ENCODE peak calls at places on chromosomes 13 and 19, in five cellular contexts. X is heart right ventricle; G is CD8-positive, alpha-beta T cell; M is AG04450; Y is cardiac fibroblast. N is an unnamed sample.

GRCh38 chr13:31124225-31124624 is 37.5 kb downstream of the HSPH1 start:
- DNase-seq in X (no peak), G (no peak), M (no peak), Y (no peak), N (no peak)

GRCh38 chr19:28330831-28331230 is 882.1 kb downstream of the UQCRFS1 start:
- DNase-seq in X (no peak), G (no peak), M (no peak), Y (peak; percentile 40), N (no peak)

GRCh38 chr19:42284066-42284501 is 15.0 kb downstream of the CIC start:
- DNase-seq in X (peak; percentile 86), G (peak; percentile 67), M (peak; percentile 39), Y (peak; percentile 90), N (no peak)

GRCh38 chr19:54418930-54419800 is 3.9 kb downstream of the TTYH1 start:
- DNase-seq in X (no peak), G (no peak), M (no peak), Y (no peak), N (no peak)

GRCh38 chr13:62185631-62186256 is 770.1 kb upstream of the PCDH20 start:
- DNase-seq in X (no peak), G (no peak), M (no peak), Y (no peak), N (no peak)

GRCh38 chr13:30998548-30999140 is 66.2 kb downstream of the TEX26 start:
- DNase-seq in X (no peak), G (no peak), M (peak; percentile 38), Y (peak; percentile 38), N (no peak)

GRCh38 chr19:11203194-11204075 is 6.1 kb upstream of the KANK2 start:
- DNase-seq in X (peak; percentile 81), G (no peak), M (peak; percentile 30), Y (peak; percentile 95), N (peak; percentile 35)

GRCh38 chr19:7293795-7294570 is at the start of gene INSR:
- DNase-seq in X (peak; percentile 91), G (peak; percentile 15), M (peak; percentile 47), Y (peak; percentile 94), N (peak; percentile 65)

GRCh38 chr19:1260749-1261511 is 8.2 kb upstream of the CIRBP start:
- DNase-seq in X (peak; percentile 99), G (peak; percentile 95), M (peak; percentile 93), Y (peak; percentile 98), N (peak; percentile 84)

GRCh38 chr19:1259206-1259872 is 9.8 kb upstream of the CIRBP start:
- DNase-seq in X (peak; percentile 85), G (peak; percentile 56), M (no peak), Y (peak; percentile 82), N (no peak)

GRCh38 chr19:1258707-1259205 is 10.4 kb downstream of the MIDN start:
- DNase-seq in X (no peak), G (no peak), M (no peak), Y (no peak), N (no peak)

GRCh38 chr19:1261512-1261862 is 7.6 kb upstream of the CIRBP start:
- DNase-seq in X (no peak), G (no peak), M (no peak), Y (no peak), N (no peak)

DNA sequence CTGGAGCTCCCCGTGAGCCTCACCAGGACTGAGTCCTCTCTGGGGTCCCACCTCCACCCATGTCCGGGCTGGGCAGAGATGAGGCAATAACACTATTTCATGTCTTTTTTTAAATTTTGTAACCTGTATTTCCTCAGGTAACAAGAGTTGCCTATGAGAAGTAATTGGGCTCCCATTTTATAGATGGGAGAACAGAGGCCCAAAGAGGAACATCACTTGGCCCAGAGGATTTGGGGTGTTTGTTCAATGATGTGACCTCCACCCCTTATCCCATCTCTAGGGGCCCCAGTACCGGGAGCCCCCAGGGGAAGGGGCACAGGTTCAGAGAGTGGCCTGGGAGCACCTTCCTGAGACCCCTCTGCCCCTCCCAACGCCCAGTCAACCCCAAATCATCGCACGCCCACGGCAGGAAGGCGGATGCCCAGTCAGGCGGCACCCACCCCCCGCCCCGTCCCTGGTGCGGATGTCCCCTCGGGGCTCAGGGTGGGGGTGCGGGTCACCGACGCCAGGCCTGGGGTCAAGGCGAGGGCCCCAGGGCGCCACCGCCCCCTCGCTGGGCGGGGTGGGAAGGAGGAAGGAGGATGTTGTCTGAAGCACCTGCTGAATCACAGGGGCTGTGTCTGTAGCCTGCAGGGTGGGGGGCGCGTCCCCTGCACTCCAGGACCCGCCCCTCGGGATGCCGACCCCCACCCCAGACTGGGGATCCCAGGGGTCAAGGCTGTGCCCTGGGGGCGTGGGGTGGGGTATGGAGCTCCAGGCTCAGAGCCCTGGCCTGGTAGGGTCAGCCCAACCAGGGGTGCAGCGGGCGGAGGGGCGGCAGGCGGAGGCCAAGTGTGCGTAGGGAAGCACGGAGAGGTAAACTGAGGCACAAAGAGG is 9.0 kb upstream of the CIRBP start:
- DNase-seq in X (no peak), G (no peak), M (no peak), Y (no peak), N (no peak)
- H3K4me3 ChIP-seq in X (peak overlapping the region; percentile 66), G (peak overlapping the region; percentile 59), M (peak overlapping the region; percentile 36), Y (peak overlapping the region; percentile 2), N (peak overlapping the region; percentile 27)

GRCh38 chr13:105070452-105070851 is 1465.0 kb downstream of the EFNB2 start:
- DNase-seq in X (no peak), G (no peak), M (no peak), Y (no peak), N (no peak)
- H3K4me3 ChIP-seq in X (no peak overlapping the region), G (no peak overlapping the region), M (no peak overlapping the region), Y (no peak overlapping the region), N (no peak overlapping the region)

GRCh38 chr19:30450945-30451344 is 78.8 kb downstream of the ZNF536 start:
- DNase-seq in X (peak; percentile 25), G (no peak), M (no peak), Y (no peak), N (no peak)
- H3K4me3 ChIP-seq in X (peak overlapping the region; percentile 17), G (no peak overlapping the region), M (no peak overlapping the region), Y (no peak overlapping the region), N (peak overlapping the region; percentile 24)

DNA sequence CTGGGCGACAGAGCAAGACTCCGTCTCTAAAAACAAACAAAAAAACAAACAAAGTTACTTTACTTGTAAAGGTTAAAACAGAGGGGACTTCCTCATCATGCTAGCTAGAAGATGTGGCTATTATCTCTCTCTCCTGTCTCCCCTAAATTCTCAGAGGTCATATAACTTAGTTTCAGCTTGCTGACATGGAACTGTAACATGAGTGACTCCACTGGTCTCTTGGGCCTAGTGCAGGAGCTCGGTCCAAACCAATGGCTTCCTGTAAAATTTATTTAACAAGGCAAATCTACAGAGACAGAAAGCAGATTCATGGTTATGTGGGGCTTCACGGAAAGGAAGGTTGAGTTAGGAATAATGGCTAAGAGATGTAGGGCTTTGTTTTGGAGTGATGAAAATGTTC is 9.5 kb upstream of the KASH5 start:
- DNase-seq in X (no peak), G (no peak), M (no peak), Y (no peak), N (no peak)
- H3K4me3 ChIP-seq in X (no peak overlapping the region), G (no peak overlapping the region), M (no peak overlapping the region), Y (no peak overlapping the region), N (no peak overlapping the region)

DNA sequence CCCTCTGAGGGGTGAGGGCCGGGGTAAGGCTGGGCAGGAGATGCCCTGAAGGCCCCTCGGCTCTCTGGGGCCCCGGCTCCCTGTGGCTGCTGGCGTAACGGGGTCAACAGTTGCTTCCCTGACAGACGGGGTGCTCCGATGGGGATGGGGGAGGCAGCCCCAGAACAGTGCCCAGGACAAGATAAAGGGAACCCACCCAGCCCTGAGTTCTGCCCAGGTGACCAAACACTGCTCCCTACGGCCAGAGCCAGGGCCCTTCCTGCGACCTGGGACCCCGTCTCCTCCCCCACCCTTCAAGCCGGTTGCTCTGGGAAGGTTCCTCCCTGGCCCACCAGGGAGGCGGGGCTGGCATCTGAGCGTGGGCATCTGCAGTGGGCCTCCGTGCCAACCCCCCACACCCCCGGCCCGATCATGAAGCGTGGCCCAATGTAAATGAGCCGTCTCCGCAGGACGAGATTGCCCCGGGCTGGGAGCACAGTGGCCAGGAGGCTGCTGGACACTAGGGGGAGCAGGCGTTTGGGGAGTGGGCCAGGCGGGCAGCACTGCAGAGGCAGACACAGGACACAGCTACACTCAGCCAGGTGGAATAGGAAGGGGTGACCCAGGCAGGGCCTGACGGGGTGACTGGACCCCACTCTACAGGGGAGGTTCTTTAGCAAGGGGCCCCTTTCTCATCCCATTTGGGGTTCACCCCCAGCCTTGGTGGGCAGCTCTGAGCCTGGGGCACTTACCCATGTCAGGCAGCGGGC is 1.1 kb upstream of the NKPD1 start:
- DNase-seq in X (no peak), G (no peak), M (no peak), Y (peak; percentile 56), N (no peak)
- H3K4me3 ChIP-seq in X (no peak overlapping the region), G (no peak overlapping the region), M (no peak overlapping the region), Y (no peak overlapping the region), N (no peak overlapping the region)

DNA sequence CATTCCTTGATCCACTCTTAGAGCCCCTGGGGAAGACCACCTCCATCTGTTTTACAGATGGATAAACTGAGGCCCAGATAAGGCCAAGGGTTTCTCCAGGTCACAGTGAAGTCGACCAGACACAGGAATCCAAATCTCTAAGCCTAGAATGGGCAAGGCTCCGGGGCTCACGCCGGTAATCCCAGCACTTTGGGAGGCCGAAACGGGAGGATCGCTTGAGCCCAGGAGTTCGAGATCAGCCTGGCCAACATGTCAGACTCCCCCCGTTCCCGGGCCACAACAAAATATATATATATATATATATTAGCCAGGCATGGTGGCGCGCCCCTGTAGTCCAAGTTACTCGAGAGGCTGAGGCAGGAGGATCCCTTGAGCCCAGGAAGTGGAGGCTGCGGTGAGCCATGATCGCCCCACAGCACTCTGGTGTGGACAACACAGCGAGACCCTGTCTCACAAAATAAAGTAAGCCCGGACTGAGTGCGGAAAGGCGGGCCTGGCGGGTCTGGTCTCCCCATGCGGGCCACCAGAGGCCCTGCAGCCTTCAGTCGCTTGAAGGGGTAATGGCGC is 615 bp upstream of the RPL13A start:
- DNase-seq in X (no peak), G (no peak), M (no peak), Y (no peak), N (no peak)
- H3K4me3 ChIP-seq in X (no peak overlapping the region), G (no peak overlapping the region), M (no peak overlapping the region), Y (no peak overlapping the region), N (no peak overlapping the region)

GRCh38 chr19:17311455-17312248 is 2.3 kb downstream of the DDA1 start:
- DNase-seq in X (no peak), G (no peak), M (no peak), Y (no peak), N (no peak)

GRCh38 chr19:17314007-17314589 is 4.7 kb downstream of the DDA1 start:
- DNase-seq in X (no peak), G (no peak), M (no peak), Y (no peak), N (no peak)

GRCh38 chr19:17309962-17310461 is 649 bp downstream of the DDA1 start:
- DNase-seq in X (no peak), G (no peak), M (no peak), Y (no peak), N (no peak)

GRCh38 chr19:17309198-17309961 is at the start of gene DDA1:
- DNase-seq in X (peak; percentile 97), G (peak; percentile 98), M (peak; percentile 99), Y (peak; percentile 100), N (peak; percentile 100)

GRCh38 chr19:17312481-17313113 is 3.2 kb downstream of the DDA1 start:
- DNase-seq in X (no peak), G (no peak), M (no peak), Y (no peak), N (no peak)
- H3K4me3 ChIP-seq in X (no peak overlapping the region), G (no peak overlapping the region), M (no peak overlapping the region), Y (no peak overlapping the region), N (no peak overlapping the region)

DNA sequence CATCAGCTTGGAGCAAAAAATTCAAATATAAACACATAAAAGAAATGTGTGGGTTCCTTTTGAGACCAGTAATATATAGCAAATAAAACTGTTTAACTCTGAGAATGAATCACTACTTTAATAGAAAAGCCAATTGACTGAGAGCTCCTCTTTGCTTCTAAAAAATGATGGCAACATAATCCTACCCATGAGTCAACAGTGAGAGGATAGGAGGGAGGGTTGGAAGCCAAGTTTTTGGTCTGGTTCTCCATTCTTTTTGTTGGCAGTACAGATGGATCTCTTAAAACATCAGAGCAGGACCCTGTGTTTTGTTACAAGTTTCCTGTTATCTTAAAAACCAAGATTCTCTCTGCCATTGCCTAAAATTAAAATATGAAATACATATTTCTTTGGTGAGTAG is 50.0 kb upstream of the POSTN start:
- DNase-seq in X (no peak), G (no peak), M (peak; percentile 62), Y (peak; percentile 78), N (peak; percentile 56)
- H3K4me3 ChIP-seq in X (no peak overlapping the region), G (no peak overlapping the region), M (no peak overlapping the region), Y (no peak overlapping the region), N (no peak overlapping the region)